ENCODE peak calls at places on chromosomes 11 and 22, in eight cellular contexts. J is choroid plexus epithelial cell; D is left lobe of liver; M is HTR-8/SVneo; N is Kasumi-1; K is NCI-H2029; V is HT1080; F is activated naive CD4-positive, alpha-beta T cell treated with Interleukin-2 at 50 U/mL for 16 hours. L is an unnamed sample.

GRCh38 chr11:121575250-121575962 is 122.6 kb upstream of the SORL1-AS1 start:
- DNase-seq in J (peak), D (peak), M (no peak), N (no peak), K (no peak), V (peak), F (no peak), L (peak)

GRCh38 chr22:42964994-42965699 is 49.8 kb downstream of the PACSIN2 start:
- DNase-seq in J (peak), D (no peak), M (no peak), N (peak), K (no peak), V (no peak), F (peak), L (peak)

GRCh38 chr11:76277298-76278175 is 71.2 kb upstream of the WNT11 start:
- DNase-seq in J (peak), D (no peak), M (no peak), N (no peak), K (no peak), V (no peak), F (no peak), L (no peak)

GRCh38 chr22:40332319-40332781 is 13.9 kb upstream of the ADSL start:
- DNase-seq in J (peak), D (no peak), M (no peak), N (no peak), K (no peak), V (no peak), F (no peak), L (no peak)

GRCh38 chr22:39317084-39317755 is 2.2 kb downstream of the RPL3 start:
- DNase-seq in J (peak), D (no peak), M (no peak), N (no peak), K (no peak), V (no peak), F (peak), L (no peak)

GRCh38 chr11:9158898-9159391 is 67.5 kb upstream of the SCUBE2 start:
- DNase-seq in J (peak), D (no peak), M (no peak), N (no peak), K (no peak), V (peak), F (no peak), L (peak)

GRCh38 chr22:33464698-33465097 is 406.5 kb upstream of the SYN3 start:
- DNase-seq in J (no peak), D (no peak), M (no peak), N (no peak), K (no peak), V (no peak), F (no peak), L (no peak)

GRCh38 chr22:47094861-47095330 is 332.4 kb downstream of the TBC1D22A start:
- DNase-seq in J (no peak), D (peak), M (no peak), N (no peak), K (no peak), V (peak), F (no peak), L (no peak)

GRCh38 chr11:8566613-8567210 is 27.3 kb downstream of the STK33 start:
- DNase-seq in J (peak), D (no peak), M (peak), N (peak), K (peak), V (peak), F (no peak), L (peak)

GRCh38 chr11:69062873-69063665 is 14.3 kb downstream of the TPCN2 start:
- DNase-seq in J (no peak), D (no peak), M (no peak), N (no peak), K (no peak), V (no peak), F (no peak), L (no peak)

GRCh38 chr11:79485694-79486093 is 44.9 kb upstream of the TENM4 start:
- DNase-seq in J (no peak), D (no peak), M (no peak), N (no peak), K (no peak), V (no peak), F (no peak), L (no peak)

GRCh38 chr11:70244698-70245097 is 25.8 kb upstream of the PPFIA1 start:
- DNase-seq in J (peak), D (no peak), M (peak), N (no peak), K (no peak), V (peak), F (no peak), L (no peak)

GRCh38 chr22:35677460-35678187 is 29.4 kb downstream of the APOL6 start:
- DNase-seq in J (no peak), D (peak), M (no peak), N (no peak), K (no peak), V (no peak), F (no peak), L (no peak)

GRCh38 chr22:49233507-49234100 is 594.1 kb downstream of the BRD1 start:
- DNase-seq in J (no peak), D (peak), M (no peak), N (no peak), K (no peak), V (no peak), F (no peak), L (no peak)

GRCh38 chr22:50016308-50016987 is 3.9 kb upstream of the IL17REL start:
- DNase-seq in J (no peak), D (no peak), M (no peak), N (no peak), K (no peak), V (no peak), F (no peak), L (no peak)

GRCh38 chr11:11444027-11444799 is 91.2 kb upstream of the CSNK2A3 start:
- DNase-seq in J (peak), D (no peak), M (peak), N (no peak), K (no peak), V (peak), F (no peak), L (no peak)

GRCh38 chr22:49062155-49063039 is 765.3 kb downstream of the BRD1 start:
- DNase-seq in J (no peak), D (no peak), M (no peak), N (no peak), K (peak), V (no peak), F (no peak), L (no peak)

GRCh38 chr11:76313913-76314740 is 66.8 kb downstream of the THAP12 start:
- DNase-seq in J (peak), D (no peak), M (no peak), N (no peak), K (no peak), V (no peak), F (no peak), L (no peak)

GRCh38 chr11:126751242-126751641 is 249.3 kb downstream of the KIRREL3 start:
- DNase-seq in J (no peak), D (no peak), M (no peak), N (no peak), K (no peak), V (no peak), F (no peak), L (no peak)

GRCh38 chr22:31627223-31627731 is 34.7 kb downstream of the PISD start:
- DNase-seq in J (no peak), D (no peak), M (no peak), N (no peak), K (no peak), V (no peak), F (no peak), L (no peak)

GRCh38 chr11:59600636-59601035 is 14.9 kb downstream of the OSBP start:
- DNase-seq in J (no peak), D (no peak), M (no peak), N (no peak), K (no peak), V (no peak), F (no peak), L (no peak)

GRCh38 chr11:134664863-134665535 is 253.0 kb upstream of the B3GAT1 start:
- DNase-seq in J (no peak), D (no peak), M (no peak), N (no peak), K (no peak), V (no peak), F (no peak), L (no peak)

GRCh38 chr22:46596819-46597218 is 23.4 kb upstream of the GRAMD4 start:
- DNase-seq in J (no peak), D (no peak), M (no peak), N (no peak), K (peak), V (no peak), F (no peak), L (no peak)

GRCh38 chr11:82462588-82462987 is 271.1 kb downstream of the FAM181B start:
- DNase-seq in J (no peak), D (no peak), M (no peak), N (no peak), K (no peak), V (no peak), F (no peak), L (no peak)

GRCh38 chr11:2151500-2152257 is 9.3 kb downstream of the INS start:
- DNase-seq in J (peak), D (peak), M (peak), N (peak), K (peak), V (peak), F (peak), L (peak)

GRCh38 chr11:79860336-79860735 is 419.5 kb upstream of the TENM4 start:
- DNase-seq in J (no peak), D (no peak), M (no peak), N (no peak), K (peak), V (no peak), F (no peak), L (no peak)

GRCh38 chr11:61549662-61550568 is 31.0 kb downstream of the SYT7 start:
- DNase-seq in J (no peak), D (no peak), M (no peak), N (no peak), K (no peak), V (no peak), F (no peak), L (no peak)

GRCh38 chr11:20647976-20648565 is 21.3 kb upstream of the NELL1 start:
- DNase-seq in J (peak), D (no peak), M (peak), N (peak), K (peak), V (peak), F (peak), L (peak)

GRCh38 chr11:13674799-13675509 is 6.5 kb downstream of the FAR1 start:
- DNase-seq in J (peak), D (no peak), M (no peak), N (peak), K (no peak), V (no peak), F (no peak), L (peak)

GRCh38 chr11:66011239-66011784 is 496 bp upstream of the CST6 start:
- DNase-seq in J (peak), D (no peak), M (no peak), N (no peak), K (peak), V (peak), F (no peak), L (no peak)

GRCh38 chr11:550021-550745 is 10.4 kb downstream of the LMNTD2 start:
- DNase-seq in J (no peak), D (no peak), M (no peak), N (no peak), K (no peak), V (no peak), F (no peak), L (no peak)

GRCh38 chr22:30290318-30290678 is 993 bp upstream of the CASTOR1 start:
- DNase-seq in J (peak), D (no peak), M (no peak), N (no peak), K (no peak), V (no peak), F (no peak), L (no peak)

GRCh38 chr11:132310390-132311375 is 940.3 kb downstream of the NTM start:
- DNase-seq in J (no peak), D (no peak), M (no peak), N (no peak), K (no peak), V (no peak), F (no peak), L (no peak)

GRCh38 chr11:65414776-65415498 is 7.7 kb upstream of the NEAT1 start:
- DNase-seq in J (peak), D (peak), M (no peak), N (no peak), K (no peak), V (no peak), F (no peak), L (no peak)

GRCh38 chr11:75196426-75196825 is 44.1 kb upstream of the TPBGL start:
- DNase-seq in J (no peak), D (no peak), M (no peak), N (no peak), K (no peak), V (peak), F (no peak), L (no peak)

L was measured in MV-4-11.